ENCODE peak calls at places on chromosomes 2 and 18, in eight cellular contexts. P is KBM-7; T is stimulated activated CD8-positive, alpha-beta memory T cell treated with anti-CD3 and anti-CD28 coated beads, Interleukin-4, amount 100 ng/mL, for 1 hour; S is lung; X is left lobe of liver; Q is colonic mucosa; B is midbrain; W is GM23338. U is an unnamed sample.
A peak's percentile ranks its signal among the peaks of the same experiment; 100 is the strongest.

GRCh38 chr2:205708231-205708631 is 25.9 kb downstream of the NRP2 start:
- DNase-seq in B (no peak), X (no peak), P (no peak), T (no peak), Q (no peak), S (no peak), W (no peak), U (no peak)

GRCh38 chr2:71064110-71064611 is 4.3 kb upstream of the NAGK start:
- DNase-seq in T (no peak), Q (no peak), X (no peak), B (no peak), W (no peak), P (no peak), S (no peak), U (no peak)

GRCh38 chr18:49155410-49155809 is 204.6 kb upstream of the SMAD7 start:
- DNase-seq in T (no peak), P (no peak), B (no peak), Q (no peak), W (no peak), X (no peak), S (no peak), U (no peak)

GRCh38 chr2:26850565-26850964 is 2.6 kb downstream of the DPYSL5 start:
- DNase-seq in X (no peak), B (no peak), Q (no peak), S (no peak), W (no peak), P (no peak), T (no peak), U (no peak)

GRCh38 chr18:70672581-70672980 is 383.7 kb downstream of the SOCS6 start:
- DNase-seq in B (no peak), P (no peak), W (no peak), T (no peak), X (no peak), Q (no peak), S (no peak), U (no peak)

GRCh38 chr2:199488772-199489400 is 31.1 kb upstream of the SATB2 start:
- DNase-seq in P (peak; percentile 83), T (no peak), S (peak; percentile 53), X (peak; percentile 58), B (peak; percentile 70), W (peak; percentile 92), Q (peak; percentile 85), U (peak; percentile 19)

GRCh38 chr2:200862532-200863000 is 1.9 kb downstream of the CLK1 start:
- DNase-seq in Q (peak; percentile 54), P (no peak), S (no peak), B (peak; percentile 16), T (no peak), W (peak; percentile 39), X (no peak), U (no peak)

GRCh38 chr2:73856214-73856613 is 27.5 kb downstream of the STAMBP start:
- DNase-seq in P (no peak), X (no peak), T (no peak), B (no peak), Q (no peak), S (no peak), W (no peak), U (no peak)

GRCh38 chr2:54206596-54206995 is 49.4 kb downstream of the TSPYL6 start:
- DNase-seq in W (peak; percentile 43), T (no peak), S (no peak), X (no peak), P (peak; percentile 60), Q (no peak), B (peak; percentile 58), U (peak; percentile 58)

GRCh38 chr2:12107849-12108420 is 361.5 kb downstream of the LPIN1 start:
- DNase-seq in P (no peak), S (no peak), T (no peak), W (no peak), Q (no peak), X (no peak), B (no peak), U (no peak)

GRCh38 chr18:57915848-57916596 is 112.9 kb upstream of the ATP8B1 start:
- DNase-seq in T (no peak), S (no peak), P (no peak), B (peak; percentile 84), X (no peak), W (no peak), Q (peak; percentile 32), U (peak; percentile 79)

GRCh38 chr2:46999857-47000678 is 84.5 kb upstream of the MCFD2 start:
- DNase-seq in Q (no peak), T (no peak), X (no peak), P (no peak), B (peak; percentile 62), W (no peak), S (no peak), U (peak; percentile 37)

GRCh38 chr18:32355896-32356295 is 114.8 kb downstream of the GAREM1 start:
- DNase-seq in S (no peak), P (no peak), W (no peak), X (no peak), T (no peak), Q (no peak), B (no peak), U (no peak)

GRCh38 chr18:53254265-53254664 is 914.3 kb downstream of the DCC start:
- DNase-seq in W (peak; percentile 32), P (no peak), Q (no peak), B (no peak), S (no peak), T (no peak), X (no peak), U (no peak)

GRCh38 chr2:153770359-153770991 is 101.2 kb upstream of the GALNT13 start:
- DNase-seq in W (peak; percentile 26), X (no peak), Q (no peak), B (peak; percentile 3), P (peak; percentile 5), T (no peak), S (no peak), U (peak; percentile 20)

GRCh38 chr2:122255924-122256323 is 500.5 kb downstream of the TSN start:
- DNase-seq in T (no peak), S (no peak), X (no peak), B (no peak), P (no peak), W (no peak), Q (no peak), U (no peak)

GRCh38 chr2:23901966-23902942 is 24.7 kb downstream of the ATAD2B start:
- DNase-seq in T (no peak), Q (no peak), B (no peak), X (no peak), W (no peak), P (no peak), S (no peak), U (no peak)

GRCh38 chr2:17518212-17519154 is at the start of gene RAD51AP2:
- DNase-seq in P (no peak), T (no peak), W (peak; percentile 95), S (peak; percentile 74), B (peak; percentile 45), X (peak; percentile 88), Q (peak; percentile 80), U (peak; percentile 21)

GRCh38 chr2:64349143-64349530 is 104.8 kb upstream of the LGALSL start:
- DNase-seq in Q (no peak), S (no peak), X (no peak), B (no peak), P (no peak), T (no peak), W (no peak), U (no peak)

GRCh38 chr2:113890253-113891235 is 655 bp downstream of the ACTR3 start:
- DNase-seq in B (peak; percentile 71), Q (peak; percentile 85), W (peak; percentile 64), P (peak; percentile 79), X (peak; percentile 73), S (peak; percentile 66), T (peak; percentile 67), U (peak; percentile 51)

GRCh38 chr2:231391981-231392380 is 3.5 kb upstream of the B3GNT7 start:
- DNase-seq in W (no peak), X (no peak), B (no peak), Q (no peak), S (no peak), T (no peak), P (no peak), U (no peak)

GRCh38 chr2:19021721-19022120 is 336.7 kb downstream of the OSR1 start:
- DNase-seq in Q (no peak), B (no peak), T (no peak), W (no peak), X (peak; percentile 70), S (no peak), P (no peak), U (no peak)

GRCh38 chr18:69935319-69936190 is 12.1 kb downstream of the CD226 start:
- DNase-seq in S (no peak), W (no peak), P (peak; percentile 2), B (no peak), X (no peak), Q (no peak), T (peak; percentile 52), U (no peak)

GRCh38 chr2:241762933-241763369 is 13.7 kb upstream of the GAL3ST2 start:
- DNase-seq in T (peak; percentile 42), Q (no peak), W (no peak), B (no peak), P (no peak), S (no peak), X (no peak), U (no peak)

GRCh38 chr2:236895497-236895896 is 190.2 kb upstream of the COPS8 start:
- DNase-seq in B (no peak), Q (no peak), P (no peak), X (no peak), W (no peak), T (no peak), S (no peak), U (no peak)

GRCh38 chr2:26693287-26693849 is 846 bp downstream of the KCNK3 start:
- DNase-seq in X (no peak), T (no peak), S (no peak), P (no peak), W (peak; percentile 44), B (no peak), Q (no peak), U (no peak)

GRCh38 chr2:124328397-124328796 is 303.3 kb downstream of the CNTNAP5 start:
- DNase-seq in B (no peak), P (no peak), Q (no peak), X (no peak), S (no peak), T (no peak), W (peak; percentile 45), U (no peak)

GRCh38 chr2:239978381-239978780 is 46.8 kb downstream of the NDUFA10 start:
- DNase-seq in B (no peak), T (no peak), X (no peak), P (no peak), Q (no peak), W (no peak), S (no peak), U (no peak)

GRCh38 chr2:142980246-142981068 is 103.0 kb downstream of the KYNU start:
- DNase-seq in P (peak; percentile 65), W (peak; percentile 42), Q (no peak), T (no peak), X (no peak), B (peak; percentile 26), S (no peak), U (peak; percentile 58)

GRCh38 chr18:72492497-72492896 is 51.6 kb downstream of the CBLN2 start:
- DNase-seq in P (no peak), T (no peak), B (no peak), W (no peak), Q (no peak), X (no peak), S (no peak), U (no peak)

GRCh38 chr2:74459377-74460118 is 1.3 kb downstream of the WBP1 start:
- DNase-seq in P (no peak), W (no peak), T (no peak), X (no peak), S (no peak), B (no peak), Q (no peak), U (no peak)

GRCh38 chr2:127220102-127220806 is at the start of gene CYP27C1:
- DNase-seq in X (no peak), B (no peak), P (peak; percentile 25), S (no peak), W (peak; percentile 69), T (no peak), Q (no peak), U (no peak)

GRCh38 chr2:62760555-62760954 is 55.0 kb downstream of the EHBP1 start:
- DNase-seq in Q (no peak), T (no peak), W (no peak), X (no peak), P (no peak), B (no peak), S (no peak), U (no peak)

GRCh38 chr18:56321470-56321869 is 316.9 kb downstream of the TXNL1 start:
- DNase-seq in T (no peak), P (no peak), Q (peak; percentile 18), S (peak; percentile 32), B (no peak), W (no peak), X (no peak), U (no peak)